ENCODE peak calls at places on chromosome 11, in eight cellular contexts. T is H54; G is COR-L47; R is RPMI8226; J is NCI-H774; L is T-helper 17 cell; K is effector CD8-positive, alpha-beta T cell; A is NCI-H1417 treated with DMSO at 0.1 percent for 48 hours. M is an unnamed sample.

GRCh38 chr11:13045734-13046133 is 36.6 kb downstream of the RASSF10 start:
- DNase-seq in K (no peak), G (no peak), T (no peak), A (no peak), L (no peak), J (no peak), R (no peak), M (no peak)

GRCh38 chr11:123298488-123299447 is 103.7 kb upstream of the CLMP start:
- DNase-seq in L (no peak), R (no peak), G (no peak), K (no peak), T (no peak), J (no peak), A (no peak), M (no peak)

GRCh38 chr11:75700940-75701339 is 16.7 kb upstream of the MOGAT2 start:
- DNase-seq in R (no peak), K (no peak), L (no peak), J (no peak), T (no peak), A (no peak), G (no peak), M (no peak)

GRCh38 chr11:27711725-27712124 is 11.5 kb upstream of the BDNF start:
- DNase-seq in A (no peak), T (no peak), R (no peak), G (no peak), K (no peak), J (no peak), L (no peak), M (no peak)

GRCh38 chr11:18243783-18244362 is 4.6 kb downstream of the SAA2 start:
- DNase-seq in A (no peak), R (peak), L (peak), G (peak), J (peak), K (no peak), T (peak), M (peak)

GRCh38 chr11:63839508-63840355 is 822 bp downstream of the MARK2 start:
- DNase-seq in G (no peak), T (no peak), A (no peak), K (no peak), L (no peak), R (peak), J (no peak), M (no peak)

GRCh38 chr11:92711913-92712312 is 257.5 kb upstream of the MTNR1B start:
- DNase-seq in T (no peak), K (no peak), G (no peak), A (no peak), J (no peak), R (no peak), L (no peak), M (peak)

GRCh38 chr11:18723991-18724390 is 2.0 kb downstream of the IGSF22 start:
- DNase-seq in J (peak), T (no peak), G (peak), R (no peak), L (no peak), K (no peak), A (peak), M (no peak)

GRCh38 chr11:15616130-15617105 is 501.7 kb downstream of the INSC start:
- DNase-seq in T (no peak), R (no peak), G (no peak), K (no peak), A (no peak), J (no peak), L (no peak), M (no peak)

GRCh38 chr11:130608267-130608666 is 159.8 kb downstream of the ADAMTS15 start:
- DNase-seq in R (no peak), A (no peak), L (no peak), K (no peak), J (no peak), T (no peak), G (no peak), M (no peak)

GRCh38 chr11:111312076-111312475 is 13.7 kb downstream of the POU2AF3 start:
- DNase-seq in L (no peak), K (no peak), T (no peak), G (no peak), J (no peak), R (no peak), A (no peak), M (no peak)

GRCh38 chr11:114077482-114078305 is 18.2 kb downstream of the ZBTB16 start:
- DNase-seq in J (peak), G (no peak), A (peak), T (no peak), L (peak), R (no peak), K (no peak), M (no peak)

GRCh38 chr11:19241260-19242183 is 777 bp upstream of the E2F8 start:
- DNase-seq in K (no peak), R (peak), J (peak), G (no peak), L (peak), A (no peak), T (peak), M (no peak)

GRCh38 chr11:60005360-60005759 is 11.6 kb upstream of the OOSP4B start:
- DNase-seq in L (no peak), R (no peak), K (no peak), J (no peak), T (no peak), A (no peak), G (no peak), M (no peak)

GRCh38 chr11:34731596-34731995 is 110.7 kb downstream of the EHF start:
- DNase-seq in R (no peak), T (no peak), K (no peak), A (no peak), J (no peak), L (no peak), G (no peak), M (no peak)

GRCh38 chr11:81647374-81647773 is 1086.3 kb downstream of the FAM181B start:
- DNase-seq in G (no peak), J (no peak), A (no peak), T (no peak), K (no peak), R (no peak), L (no peak), M (peak)

GRCh38 chr11:1258401-1259075 is 35.7 kb downstream of the MUC5B start:
- DNase-seq in J (no peak), L (no peak), K (no peak), A (no peak), T (no peak), G (no peak), R (no peak), M (no peak)

GRCh38 chr11:72753341-72754148 is 1.3 kb upstream of the ARAP1 start:
- DNase-seq in K (no peak), R (no peak), A (no peak), L (no peak), G (no peak), T (no peak), J (no peak), M (no peak)

GRCh38 chr11:7858001-7858400 is 61.3 kb upstream of the OR5P2 start:
- DNase-seq in G (no peak), K (no peak), A (no peak), T (no peak), J (no peak), L (no peak), R (no peak), M (no peak)

GRCh38 chr11:110148775-110149744 is 55.9 kb downstream of the ZC3H12C start:
- DNase-seq in J (no peak), A (no peak), K (no peak), L (no peak), R (no peak), T (peak), G (no peak), M (peak)

GRCh38 chr11:2828585-2829330 is 56.8 kb downstream of the CDKN1C start:
- DNase-seq in A (no peak), L (no peak), T (no peak), K (no peak), R (no peak), G (no peak), J (no peak), M (no peak)

GRCh38 chr11:12842933-12843636 is 166.0 kb upstream of the RASSF10 start:
- DNase-seq in K (no peak), A (peak), R (peak), T (no peak), L (no peak), G (peak), J (peak), M (peak)

GRCh38 chr11:114215428-114215827 is 80.8 kb upstream of the NNMT start:
- DNase-seq in L (no peak), R (no peak), T (no peak), J (no peak), G (no peak), A (no peak), K (no peak), M (no peak)

GRCh38 chr11:35165416-35166368 is 26.7 kb downstream of the CD44 start:
- DNase-seq in L (peak), G (no peak), R (no peak), K (peak), J (no peak), A (no peak), T (no peak), M (peak)

GRCh38 chr11:93481279-93481678 is 61.9 kb downstream of the SMCO4 start:
- DNase-seq in A (no peak), L (no peak), T (no peak), J (no peak), R (no peak), G (no peak), K (no peak), M (no peak)

GRCh38 chr11:3206128-3206921 is 12.3 kb downstream of the MRGPRG start:
- DNase-seq in T (no peak), A (no peak), L (no peak), G (no peak), R (no peak), J (no peak), K (no peak), M (no peak)

GRCh38 chr11:69999721-70000120 is 78.4 kb upstream of the ANO1 start:
- DNase-seq in K (no peak), J (no peak), T (no peak), R (no peak), A (no peak), L (no peak), G (no peak), M (no peak)

GRCh38 chr11:57874981-57875380 is 113.4 kb downstream of the CTNND1 start:
- DNase-seq in A (no peak), T (no peak), J (no peak), G (no peak), R (no peak), L (no peak), K (no peak), M (no peak)

M was measured in fibroblast of lung.